ENCODE peak calls at places on chromosomes 11 and 22, in five cellular contexts. One of them, this sample, is unnamed.

GRCh38 chr11:62142043-62142375 is 18.2 kb downstream of the INCENP start:
- DNase-seq in HT1080: no peak
- DNase-seq in PC-3: no peak
- DNase-seq in chondrocyte: no peak
- DNase-seq in heart left ventricle: no peak
- DNase-seq in this sample: no peak

GRCh38 chr11:132969892-132970291 is 562.4 kb downstream of the OPCML start:
- DNase-seq in chondrocyte: no peak
- DNase-seq in heart left ventricle: no peak
- DNase-seq in PC-3: no peak
- DNase-seq in HT1080: no peak
- DNase-seq in this sample: no peak

GRCh38 chr11:67280341-67280790 is 8.7 kb upstream of the ANKRD13D start:
- DNase-seq in HT1080: no peak
- DNase-seq in heart left ventricle: peak; percentile 57
- DNase-seq in chondrocyte: peak; percentile 65
- DNase-seq in PC-3: no peak
- DNase-seq in this sample: no peak

GRCh38 chr22:35705141-35705540 is 12.5 kb upstream of the APOL5 start:
- DNase-seq in chondrocyte: no peak
- DNase-seq in heart left ventricle: no peak
- DNase-seq in PC-3: peak; percentile 82
- DNase-seq in HT1080: peak; percentile 84
- DNase-seq in this sample: no peak

GRCh38 chr22:45468872-45469572 is 33.7 kb upstream of the FBLN1 start:
- DNase-seq in PC-3: peak; percentile 70
- DNase-seq in HT1080: peak; percentile 68
- DNase-seq in heart left ventricle: no peak
- DNase-seq in chondrocyte: peak; percentile 1
- DNase-seq in this sample: no peak

GRCh38 chr22:17847360-17848078 is 73.2 kb upstream of the BID start:
- DNase-seq in HT1080: no peak
- DNase-seq in chondrocyte: no peak
- DNase-seq in PC-3: no peak
- DNase-seq in heart left ventricle: no peak
- DNase-seq in this sample: no peak

GRCh38 chr11:1390603-1391164 is 950 bp downstream of the BRSK2 start:
- DNase-seq in HT1080: no peak
- DNase-seq in chondrocyte: no peak
- DNase-seq in heart left ventricle: peak; percentile 78
- DNase-seq in PC-3: no peak
- DNase-seq in this sample: no peak

GRCh38 chr11:114430290-114430689 is 9.0 kb upstream of the REXO2 start:
- DNase-seq in heart left ventricle: no peak
- DNase-seq in chondrocyte: no peak
- DNase-seq in HT1080: no peak
- DNase-seq in PC-3: no peak
- DNase-seq in this sample: no peak

GRCh38 chr11:133133053-133133452 is 399.2 kb downstream of the OPCML start:
- DNase-seq in heart left ventricle: no peak
- DNase-seq in chondrocyte: no peak
- DNase-seq in HT1080: no peak
- DNase-seq in PC-3: no peak
- DNase-seq in this sample: no peak

GRCh38 chr11:47184711-47185304 is 1.4 kb downstream of the PACSIN3 start:
- DNase-seq in heart left ventricle: no peak
- DNase-seq in chondrocyte: no peak
- DNase-seq in PC-3: no peak
- DNase-seq in HT1080: no peak
- DNase-seq in this sample: no peak

GRCh38 chr11:85170184-85170583 is 457.0 kb downstream of the DLG2 start:
- DNase-seq in heart left ventricle: no peak
- DNase-seq in PC-3: peak; percentile 98
- DNase-seq in HT1080: peak; percentile 83
- DNase-seq in chondrocyte: no peak
- DNase-seq in this sample: no peak

GRCh38 chr11:41403462-41403861 is 56.0 kb downstream of the LRRC4C start:
- DNase-seq in chondrocyte: no peak
- DNase-seq in PC-3: no peak
- DNase-seq in HT1080: no peak
- DNase-seq in heart left ventricle: no peak
- DNase-seq in this sample: no peak